ENCODE peak calls at places on chromosome 19, in ten cellular contexts. One of them, this sample, is unnamed.

GRCh38 chr19:54444737-54445136 is 4.3 kb upstream of the LENG8 start:
- DNase-seq in GM23338: no peak
- DNase-seq in suprapubic skin: no peak
- DNase-seq in esophagus muscularis mucosa: no peak
- DNase-seq in breast epithelium: no peak
- DNase-seq in endothelial cell of umbilical vein: no peak
- DNase-seq in SK-N-SH: no peak
- DNase-seq in stomach: no peak
- DNase-seq in Panc1: no peak
- DNase-seq in spleen: no peak
- DNase-seq in this sample: no peak

GRCh38 chr19:51122112-51122981 is 2.4 kb upstream of the SIGLEC9 start:
- DNase-seq in spleen: peak; percentile 78
- DNase-seq in esophagus muscularis mucosa: no peak
- DNase-seq in GM23338: no peak
- DNase-seq in Panc1: no peak
- DNase-seq in SK-N-SH: no peak
- DNase-seq in breast epithelium: no peak
- DNase-seq in endothelial cell of umbilical vein: no peak
- DNase-seq in suprapubic skin: no peak
- DNase-seq in stomach: no peak
- DNase-seq in this sample: no peak

GRCh38 chr19:16118489-16119033 is 6.9 kb downstream of the RAB8A start:
- DNase-seq in esophagus muscularis mucosa: no peak
- DNase-seq in spleen: peak; percentile 90
- DNase-seq in stomach: peak; percentile 52
- DNase-seq in suprapubic skin: no peak
- DNase-seq in GM23338: no peak
- DNase-seq in Panc1: no peak
- DNase-seq in endothelial cell of umbilical vein: no peak
- DNase-seq in breast epithelium: no peak
- DNase-seq in SK-N-SH: no peak
- DNase-seq in this sample: peak; percentile 58

GRCh38 chr19:49489601-49490167 is 2.3 kb downstream of the RPL13A start:
- DNase-seq in endothelial cell of umbilical vein: no peak
- DNase-seq in esophagus muscularis mucosa: no peak
- DNase-seq in stomach: no peak
- DNase-seq in SK-N-SH: no peak
- DNase-seq in Panc1: no peak
- DNase-seq in breast epithelium: no peak
- DNase-seq in GM23338: no peak
- DNase-seq in spleen: no peak
- DNase-seq in suprapubic skin: no peak
- DNase-seq in this sample: no peak

GRCh38 chr19:4446801-4447200 is 10.8 kb downstream of the UBXN6 start:
- DNase-seq in spleen: no peak
- DNase-seq in esophagus muscularis mucosa: no peak
- DNase-seq in SK-N-SH: no peak
- DNase-seq in endothelial cell of umbilical vein: no peak
- DNase-seq in Panc1: no peak
- DNase-seq in breast epithelium: no peak
- DNase-seq in suprapubic skin: no peak
- DNase-seq in stomach: no peak
- DNase-seq in GM23338: no peak
- DNase-seq in this sample: peak; percentile 54

GRCh38 chr19:17681505-17682125 is 6.5 kb downstream of the UNC13A start:
- DNase-seq in suprapubic skin: no peak
- DNase-seq in stomach: no peak
- DNase-seq in endothelial cell of umbilical vein: peak; percentile 30
- DNase-seq in esophagus muscularis mucosa: no peak
- DNase-seq in breast epithelium: no peak
- DNase-seq in SK-N-SH: no peak
- DNase-seq in Panc1: no peak
- DNase-seq in spleen: no peak
- DNase-seq in GM23338: peak; percentile 85
- DNase-seq in this sample: peak; percentile 87

GRCh38 chr19:47891622-47891922 is 5.5 kb upstream of the SULT2A1 start:
- DNase-seq in spleen: no peak
- DNase-seq in esophagus muscularis mucosa: no peak
- DNase-seq in suprapubic skin: no peak
- DNase-seq in Panc1: no peak
- DNase-seq in breast epithelium: no peak
- DNase-seq in stomach: no peak
- DNase-seq in GM23338: no peak
- DNase-seq in endothelial cell of umbilical vein: no peak
- DNase-seq in SK-N-SH: peak; percentile 31
- DNase-seq in this sample: no peak

GRCh38 chr19:47310819-47311218 is 1.2 kb downstream of the C5AR1 start:
- DNase-seq in spleen: peak; percentile 89
- DNase-seq in Panc1: no peak
- DNase-seq in endothelial cell of umbilical vein: no peak
- DNase-seq in suprapubic skin: no peak
- DNase-seq in breast epithelium: no peak
- DNase-seq in esophagus muscularis mucosa: no peak
- DNase-seq in GM23338: no peak
- DNase-seq in stomach: peak; percentile 54
- DNase-seq in SK-N-SH: peak; percentile 62
- DNase-seq in this sample: no peak

GRCh38 chr19:11535792-11536595 is 2.7 kb upstream of the CNN1 start:
- DNase-seq in breast epithelium: peak; percentile 91
- DNase-seq in GM23338: peak; percentile 94
- DNase-seq in esophagus muscularis mucosa: peak; percentile 97
- DNase-seq in Panc1: peak; percentile 22
- DNase-seq in spleen: peak; percentile 94
- DNase-seq in stomach: peak; percentile 91
- DNase-seq in suprapubic skin: peak; percentile 89
- DNase-seq in endothelial cell of umbilical vein: peak; percentile 81
- DNase-seq in SK-N-SH: peak; percentile 99
- DNase-seq in this sample: peak; percentile 93

GRCh38 chr19:4496304-4496703 is 22.0 kb downstream of the PLIN4 start:
- DNase-seq in breast epithelium: no peak
- DNase-seq in Panc1: no peak
- DNase-seq in suprapubic skin: no peak
- DNase-seq in esophagus muscularis mucosa: no peak
- DNase-seq in stomach: no peak
- DNase-seq in endothelial cell of umbilical vein: no peak
- DNase-seq in SK-N-SH: no peak
- DNase-seq in GM23338: no peak
- DNase-seq in spleen: no peak
- DNase-seq in this sample: peak; percentile 54

GRCh38 chr19:31957711-31958110 is 387.7 kb upstream of the ZNF507 start:
- DNase-seq in suprapubic skin: no peak
- DNase-seq in GM23338: no peak
- DNase-seq in stomach: no peak
- DNase-seq in breast epithelium: no peak
- DNase-seq in endothelial cell of umbilical vein: no peak
- DNase-seq in SK-N-SH: no peak
- DNase-seq in Panc1: no peak
- DNase-seq in esophagus muscularis mucosa: no peak
- DNase-seq in spleen: no peak
- DNase-seq in this sample: no peak

GRCh38 chr19:40947114-40947513 is 44.0 kb upstream of the CYP2B6 start:
- DNase-seq in esophagus muscularis mucosa: no peak
- DNase-seq in breast epithelium: no peak
- DNase-seq in SK-N-SH: no peak
- DNase-seq in suprapubic skin: no peak
- DNase-seq in GM23338: no peak
- DNase-seq in spleen: no peak
- DNase-seq in stomach: no peak
- DNase-seq in Panc1: no peak
- DNase-seq in endothelial cell of umbilical vein: no peak
- DNase-seq in this sample: no peak

GRCh38 chr19:8321760-8322637 is 703 bp downstream of the RPS28 start:
- DNase-seq in SK-N-SH: no peak
- DNase-seq in spleen: no peak
- DNase-seq in stomach: no peak
- DNase-seq in suprapubic skin: no peak
- DNase-seq in esophagus muscularis mucosa: no peak
- DNase-seq in GM23338: no peak
- DNase-seq in Panc1: no peak
- DNase-seq in endothelial cell of umbilical vein: no peak
- DNase-seq in breast epithelium: no peak
- DNase-seq in this sample: peak; percentile 71

GRCh38 chr19:38331728-38332127 is 3.9 kb upstream of the CATSPERG start:
- DNase-seq in SK-N-SH: no peak
- DNase-seq in GM23338: no peak
- DNase-seq in suprapubic skin: no peak
- DNase-seq in breast epithelium: no peak
- DNase-seq in Panc1: no peak
- DNase-seq in spleen: no peak
- DNase-seq in stomach: no peak
- DNase-seq in endothelial cell of umbilical vein: no peak
- DNase-seq in esophagus muscularis mucosa: no peak
- DNase-seq in this sample: no peak

GRCh38 chr19:11420894-11421606 is 1.9 kb upstream of the RGL3 start:
- DNase-seq in suprapubic skin: no peak
- DNase-seq in esophagus muscularis mucosa: no peak
- DNase-seq in SK-N-SH: no peak
- DNase-seq in GM23338: peak; percentile 86
- DNase-seq in stomach: no peak
- DNase-seq in spleen: no peak
- DNase-seq in Panc1: no peak
- DNase-seq in breast epithelium: no peak
- DNase-seq in endothelial cell of umbilical vein: no peak
- DNase-seq in this sample: no peak

GRCh38 chr19:37902668-37903067 is 3.7 kb downstream of the WDR87 start:
- DNase-seq in spleen: peak; percentile 92
- DNase-seq in GM23338: peak; percentile 97
- DNase-seq in Panc1: peak; percentile 60
- DNase-seq in breast epithelium: peak; percentile 82
- DNase-seq in esophagus muscularis mucosa: peak; percentile 93
- DNase-seq in stomach: peak; percentile 89
- DNase-seq in suprapubic skin: peak; percentile 80
- DNase-seq in endothelial cell of umbilical vein: peak; percentile 73
- DNase-seq in SK-N-SH: peak; percentile 77
- DNase-seq in this sample: peak; percentile 86

GRCh38 chr19:51347209-51347928 is 5.4 kb upstream of the VSIG10L start:
- DNase-seq in endothelial cell of umbilical vein: no peak
- DNase-seq in esophagus muscularis mucosa: no peak
- DNase-seq in spleen: no peak
- DNase-seq in SK-N-SH: no peak
- DNase-seq in stomach: no peak
- DNase-seq in suprapubic skin: no peak
- DNase-seq in breast epithelium: no peak
- DNase-seq in Panc1: no peak
- DNase-seq in GM23338: no peak
- DNase-seq in this sample: no peak

GRCh38 chr19:33301011-33301899 is 1.1 kb downstream of the CEBPA start:
- DNase-seq in spleen: peak; percentile 88
- DNase-seq in breast epithelium: peak; percentile 51
- DNase-seq in GM23338: peak; percentile 63
- DNase-seq in Panc1: no peak
- DNase-seq in endothelial cell of umbilical vein: no peak
- DNase-seq in suprapubic skin: peak; percentile 70
- DNase-seq in SK-N-SH: peak; percentile 63
- DNase-seq in stomach: peak; percentile 39
- DNase-seq in esophagus muscularis mucosa: no peak
- DNase-seq in this sample: peak; percentile 91
- H3K27ac ChIP-seq in spleen: peak overlapping the region; percentile 91
- H3K27ac ChIP-seq in breast epithelium: peak overlapping the region; percentile 93
- H3K27ac ChIP-seq in GM23338: no peak overlapping the region
- H3K27ac ChIP-seq in Panc1: no peak overlapping the region
- H3K27ac ChIP-seq in endothelial cell of umbilical vein: no peak overlapping the region
- H3K27ac ChIP-seq in suprapubic skin: peak overlapping the region; percentile 89
- H3K27ac ChIP-seq in SK-N-SH: no peak overlapping the region
- H3K27ac ChIP-seq in stomach: peak overlapping the region; percentile 91
- H3K27ac ChIP-seq in esophagus muscularis mucosa: no peak overlapping the region
- H3K27ac ChIP-seq in this sample: peak overlapping the region; percentile 6

GRCh38 chr19:1401138-1401888 is at the start of gene GAMT:
- DNase-seq in GM23338: peak; percentile 65
- DNase-seq in esophagus muscularis mucosa: no peak
- DNase-seq in spleen: peak; percentile 87
- DNase-seq in SK-N-SH: peak; percentile 98
- DNase-seq in endothelial cell of umbilical vein: peak; percentile 48
- DNase-seq in breast epithelium: no peak
- DNase-seq in stomach: no peak
- DNase-seq in Panc1: no peak
- DNase-seq in suprapubic skin: no peak
- DNase-seq in this sample: no peak
- TF ChIP-seq CTCF in GM23338: no peak
- TF ChIP-seq CTCF in esophagus muscularis mucosa: peak; percentile 56
- TF ChIP-seq CTCF in spleen: no peak
- TF ChIP-seq CTCF in SK-N-SH: peak; percentile 65
- TF ChIP-seq CTCF in endothelial cell of umbilical vein: peak; percentile 48
- TF ChIP-seq CTCF in breast epithelium: peak; percentile 35
- TF ChIP-seq CTCF in stomach: no peak
- TF ChIP-seq CTCF in Panc1: peak; percentile 84
- TF ChIP-seq CTCF in suprapubic skin: peak; percentile 59
- TF ChIP-seq CTCF in this sample: peak; percentile 54

DNA sequence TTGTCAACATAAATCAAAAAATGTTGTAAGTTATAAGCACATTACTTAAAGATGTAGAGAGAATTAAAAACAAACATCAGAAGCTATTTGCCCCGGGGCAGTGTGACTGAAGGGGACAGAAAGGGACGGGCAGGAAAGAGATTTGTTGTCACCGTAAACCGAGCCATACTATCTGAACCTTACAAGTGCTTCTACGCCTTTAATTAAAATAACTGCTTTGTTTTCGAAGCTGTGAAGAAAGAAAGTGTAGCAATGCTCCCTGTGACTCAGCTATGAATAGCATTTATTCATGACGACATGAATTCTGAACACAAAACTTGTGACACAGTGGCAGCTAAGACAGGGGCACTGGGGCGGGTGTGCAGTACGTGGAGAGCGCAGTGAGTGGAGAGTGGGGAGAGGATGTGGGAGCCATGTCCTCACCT is 30.0 kb downstream of the ZNF787 start:
- DNase-seq in GM23338: no peak
- DNase-seq in endothelial cell of umbilical vein: no peak
- DNase-seq in breast epithelium: no peak
- DNase-seq in SK-N-SH: no peak
- DNase-seq in Panc1: no peak
- DNase-seq in stomach: no peak
- DNase-seq in esophagus muscularis mucosa: no peak
- DNase-seq in spleen: no peak
- DNase-seq in suprapubic skin: peak; percentile 33
- DNase-seq in this sample: no peak
- TF ChIP-seq POLR2AphosphoS5 in GM23338: no peak
- TF ChIP-seq POLR2AphosphoS5 in endothelial cell of umbilical vein: no peak
- TF ChIP-seq POLR2AphosphoS5 in breast epithelium: peak; percentile 49
- TF ChIP-seq POLR2AphosphoS5 in SK-N-SH: no peak
- TF ChIP-seq POLR2AphosphoS5 in Panc1: no peak
- TF ChIP-seq POLR2AphosphoS5 in stomach: no peak
- TF ChIP-seq POLR2AphosphoS5 in esophagus muscularis mucosa: peak; percentile 39
- TF ChIP-seq POLR2AphosphoS5 in spleen: no peak
- TF ChIP-seq POLR2AphosphoS5 in suprapubic skin: no peak
- TF ChIP-seq POLR2AphosphoS5 in this sample: no peak

DNA sequence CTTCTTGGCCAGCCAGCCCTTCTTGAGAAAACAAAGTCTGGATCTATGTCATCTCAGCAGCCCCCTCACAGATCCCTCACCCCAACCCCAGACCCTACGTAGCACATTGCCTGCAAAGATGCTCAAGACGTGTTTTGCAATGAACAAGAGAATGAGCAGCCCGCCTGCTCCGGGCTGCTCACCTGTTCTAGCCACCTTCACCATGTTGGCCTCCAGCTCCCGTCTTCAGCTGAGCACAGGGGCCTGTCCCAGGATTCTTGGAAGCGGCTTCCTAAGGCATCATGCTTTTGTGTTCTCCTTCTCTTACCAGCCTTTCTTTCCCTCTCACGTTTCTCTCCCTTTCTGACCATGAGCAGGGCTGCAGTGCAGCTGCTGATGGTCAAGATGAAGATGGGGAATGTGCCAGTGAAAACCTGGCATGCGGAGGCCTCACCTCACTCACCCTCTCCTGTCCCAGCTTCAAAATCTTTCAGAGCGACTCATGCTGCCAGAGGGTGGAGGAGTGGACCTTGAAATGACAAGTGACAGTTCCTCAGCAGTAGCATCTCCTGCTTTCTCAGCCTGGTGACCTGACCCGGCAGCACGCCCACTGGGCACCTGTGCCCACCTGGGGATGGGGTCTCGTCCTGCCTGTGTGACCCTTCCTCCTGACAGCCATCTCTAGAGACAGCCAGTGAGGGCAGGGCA is 46.1 kb downstream of the RFX2 start:
- DNase-seq in endothelial cell of umbilical vein: no peak
- DNase-seq in spleen: no peak
- DNase-seq in Panc1: no peak
- DNase-seq in SK-N-SH: no peak
- DNase-seq in stomach: no peak
- DNase-seq in suprapubic skin: peak; percentile 70
- DNase-seq in esophagus muscularis mucosa: no peak
- DNase-seq in GM23338: no peak
- DNase-seq in breast epithelium: peak; percentile 44
- DNase-seq in this sample: no peak
- H3K27ac ChIP-seq in endothelial cell of umbilical vein: peak overlapping the region; percentile 100
- H3K27ac ChIP-seq in spleen: no peak overlapping the region
- H3K27ac ChIP-seq in Panc1: no peak overlapping the region
- H3K27ac ChIP-seq in SK-N-SH: no peak overlapping the region
- H3K27ac ChIP-seq in stomach: peak overlapping the region; percentile 86
- H3K27ac ChIP-seq in suprapubic skin: peak overlapping the region; percentile 22
- H3K27ac ChIP-seq in esophagus muscularis mucosa: peak overlapping the region; percentile 94
- H3K27ac ChIP-seq in GM23338: no peak overlapping the region
- H3K27ac ChIP-seq in breast epithelium: peak overlapping the region; percentile 19
- H3K27ac ChIP-seq in this sample: peak overlapping the region; percentile 91